ENCODE peak calls at places on chromosomes 7 and 10, in five cellular contexts. L is sigmoid colon, U is HCT116, M is tibial nerve, E is vagina. D is an unnamed sample.
A peak's percentile ranks its signal among the peaks of the same experiment; 100 is the strongest.

GRCh38 chr10:24727811-24728210 is 4.1 kb upstream of the ARHGAP21 start:
- DNase-seq in U (no peak), L (no peak), E (no peak), M (no peak), D (no peak)

GRCh38 chr7:20200361-20200760 is 16.8 kb downstream of the MACC1 start:
- DNase-seq in M (no peak), E (no peak), U (no peak), L (no peak), D (no peak)

GRCh38 chr10:74585231-74586087 is 240.9 kb upstream of the KAT6B start:
- DNase-seq in U (no peak), E (no peak), L (no peak), M (no peak), D (no peak)

GRCh38 chr10:44974628-44975431 is 3.8 kb downstream of the DEPP1 start:
- DNase-seq in U (peak; percentile 13), E (no peak), L (peak; percentile 89), M (peak; percentile 74), D (peak; percentile 83)

GRCh38 chr10:103265712-103266329 is 11.1 kb upstream of the INA start:
- DNase-seq in M (peak; percentile 65), U (peak; percentile 42), E (no peak), L (no peak), D (no peak)

GRCh38 chr10:130250127-130250526 is 113.9 kb downstream of the GLRX3 start:
- DNase-seq in L (no peak), M (no peak), E (no peak), U (no peak), D (no peak)

GRCh38 chr10:46223064-46223480 is 63.7 kb upstream of the ANTXRL start:
- DNase-seq in M (peak; percentile 2), U (no peak), L (no peak), E (peak; percentile 55), D (no peak)

GRCh38 chr7:6624246-6624611 is 8.8 kb downstream of the ZNF853 start:
- DNase-seq in U (no peak), E (no peak), M (no peak), L (no peak), D (no peak)

GRCh38 chr10:107163904-107164861 is at the start of gene SORCS1:
- DNase-seq in E (no peak), L (peak; percentile 78), U (no peak), M (no peak), D (peak; percentile 58)

GRCh38 chr10:56370217-56371113 is 9.4 kb upstream of the ZWINT start:
- DNase-seq in M (no peak), E (no peak), L (no peak), U (peak; percentile 21), D (no peak)

GRCh38 chr10:114603943-114604342 is 54.1 kb downstream of the ABLIM1 start:
- DNase-seq in E (no peak), M (no peak), L (no peak), U (no peak), D (no peak)

GRCh38 chr10:44198780-44199097 is 186.2 kb downstream of the CXCL12 start:
- DNase-seq in E (no peak), L (peak; percentile 71), M (peak; percentile 37), U (no peak), D (no peak)

GRCh38 chr10:43140414-43140813 is 2.2 kb downstream of the CSGALNACT2 start:
- DNase-seq in L (no peak), E (no peak), M (no peak), U (no peak), D (no peak)

GRCh38 chr7:112987171-112987570 is 99.5 kb downstream of the GPR85 start:
- DNase-seq in M (no peak), E (no peak), L (no peak), U (no peak), D (no peak)

GRCh38 chr7:112982441-112983063 is 104.1 kb downstream of the GPR85 start:
- DNase-seq in M (no peak), U (no peak), L (no peak), E (no peak), D (no peak)

GRCh38 chr7:112986256-112987031 is 100.2 kb downstream of the GPR85 start:
- DNase-seq in U (no peak), E (no peak), M (no peak), L (no peak), D (no peak)

GRCh38 chr7:112981966-112982365 is 104.7 kb downstream of the GPR85 start:
- DNase-seq in L (no peak), U (no peak), E (no peak), M (no peak), D (no peak)

GRCh38 chr7:112985377-112985987 is 101.1 kb downstream of the GPR85 start:
- DNase-seq in M (no peak), U (no peak), E (no peak), L (peak; percentile 69), D (no peak)
- TF ChIP-seq POLR2A in M (no peak), U (no peak), E (no peak), L (no peak), D (no peak)

GRCh38 chr7:26332698-26333097 is 41.0 kb downstream of the SNX10 start:
- DNase-seq in M (no peak), U (no peak), L (no peak), E (no peak), D (no peak)

GRCh38 chr7:26331789-26332188 is 40.1 kb downstream of the SNX10 start:
- DNase-seq in U (no peak), E (no peak), L (no peak), M (no peak), D (no peak)

GRCh38 chr7:26337232-26337865 is 45.7 kb downstream of the SNX10 start:
- DNase-seq in E (no peak), L (no peak), U (no peak), M (no peak), D (no peak)

GRCh38 chr7:26329520-26330269 is 38.0 kb downstream of the SNX10 start:
- DNase-seq in U (no peak), L (peak; percentile 70), M (peak; percentile 13), E (no peak), D (no peak)

DNA sequence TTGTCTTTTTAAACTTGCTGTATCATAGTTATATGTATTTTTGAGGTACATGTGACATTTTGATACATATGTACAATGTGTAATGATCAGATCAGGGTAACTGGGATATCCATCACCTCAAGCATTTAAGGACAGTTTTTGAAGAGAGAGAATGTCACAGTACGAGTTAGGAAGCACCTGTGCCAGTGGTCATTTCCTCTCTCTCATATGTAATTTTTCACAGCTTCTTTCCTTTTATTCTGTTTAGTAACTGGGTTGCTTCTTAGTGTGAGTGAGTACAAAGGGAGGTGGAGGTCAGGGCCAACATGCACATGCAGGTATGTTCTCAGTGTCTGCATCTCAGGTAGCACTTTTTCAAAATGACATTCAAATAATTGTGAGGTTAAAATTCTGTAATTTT is 42.5 kb downstream of the SNX10 start:
- DNase-seq in L (no peak), U (no peak), E (no peak), M (no peak), D (no peak)
- H3K4me1 ChIP-seq in L (no peaks in the 10 kb centered on the region), U (no peaks in the 10 kb centered on the region), E (no peaks in the 10 kb centered on the region), M (no peaks in the 10 kb centered on the region), D (no peaks in the 10 kb centered on the region)

GRCh38 chr7:2296830-2297229 is 17.4 kb downstream of the SNX8 start:
- DNase-seq in U (no peak), L (no peak), M (no peak), E (no peak), D (no peak)

GRCh38 chr7:2295936-2296620 is 18.2 kb downstream of the SNX8 start:
- DNase-seq in U (no peak), M (no peak), L (no peak), E (no peak), D (no peak)

GRCh38 chr7:2301510-2301860 is 12.8 kb downstream of the SNX8 start:
- DNase-seq in U (no peak), M (no peak), E (no peak), L (no peak), D (no peak)

GRCh38 chr7:2299853-2300512 is 14.3 kb downstream of the SNX8 start:
- DNase-seq in M (no peak), U (no peak), L (no peak), E (no peak), D (no peak)

DNA sequence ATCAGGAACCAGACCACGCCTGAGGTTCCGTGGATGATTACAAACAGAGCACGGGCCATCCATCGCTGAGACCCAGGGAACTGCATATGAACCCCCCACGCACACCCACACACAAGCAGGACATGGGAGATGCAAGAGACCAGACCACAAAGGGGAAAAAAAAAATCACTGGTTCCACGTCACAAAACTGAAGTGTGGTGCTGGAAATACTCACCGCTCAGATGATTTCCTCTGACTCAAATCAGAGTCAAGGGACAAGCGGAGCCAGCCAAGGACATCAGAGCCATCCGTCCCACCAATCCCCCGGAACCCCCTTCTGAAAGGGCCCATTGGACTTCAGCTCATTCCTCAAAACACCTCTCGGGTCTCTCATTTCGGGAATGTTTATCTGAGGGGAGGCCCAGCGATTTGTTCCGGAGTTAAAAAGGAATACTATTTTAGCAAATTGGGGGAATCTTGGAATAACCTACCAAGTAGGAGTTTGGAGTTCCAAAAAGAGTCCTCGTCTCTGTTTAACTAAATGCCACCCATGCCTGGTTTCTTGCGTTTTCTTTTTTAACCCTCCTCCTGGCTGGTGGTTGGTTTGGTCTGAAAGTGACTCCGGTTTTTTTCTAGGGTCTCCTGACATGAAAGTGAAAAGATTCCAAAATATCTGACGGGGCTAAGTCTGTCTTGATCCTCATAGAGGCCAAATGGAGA is 15.0 kb downstream of the SNX8 start:
- DNase-seq in U (no peak), L (no peak), M (peak; percentile 40), E (no peak), D (peak; percentile 37)
- TF ChIP-seq POLR2A in U (no peak), L (no peak), M (no peak), E (no peak), D (peak; percentile 15)

GRCh38 chr10:132516771-132517725 is 20.5 kb upstream of the INPP5A start:
- DNase-seq in L (peak; percentile 99), E (no peak), U (no peak), M (peak; percentile 84), D (peak; percentile 87)

GRCh38 chr10:132518572-132519381 is 18.8 kb upstream of the INPP5A start:
- DNase-seq in E (no peak), L (no peak), U (peak; percentile 51), M (no peak), D (peak; percentile 93)

GRCh38 chr10:132514841-132515521 is 22.6 kb upstream of the INPP5A start:
- DNase-seq in U (no peak), L (peak; percentile 70), E (no peak), M (no peak), D (no peak)

GRCh38 chr10:132517951-132518521 is 19.6 kb upstream of the INPP5A start:
- DNase-seq in U (no peak), E (no peak), L (peak; percentile 73), M (no peak), D (no peak)

DNA sequence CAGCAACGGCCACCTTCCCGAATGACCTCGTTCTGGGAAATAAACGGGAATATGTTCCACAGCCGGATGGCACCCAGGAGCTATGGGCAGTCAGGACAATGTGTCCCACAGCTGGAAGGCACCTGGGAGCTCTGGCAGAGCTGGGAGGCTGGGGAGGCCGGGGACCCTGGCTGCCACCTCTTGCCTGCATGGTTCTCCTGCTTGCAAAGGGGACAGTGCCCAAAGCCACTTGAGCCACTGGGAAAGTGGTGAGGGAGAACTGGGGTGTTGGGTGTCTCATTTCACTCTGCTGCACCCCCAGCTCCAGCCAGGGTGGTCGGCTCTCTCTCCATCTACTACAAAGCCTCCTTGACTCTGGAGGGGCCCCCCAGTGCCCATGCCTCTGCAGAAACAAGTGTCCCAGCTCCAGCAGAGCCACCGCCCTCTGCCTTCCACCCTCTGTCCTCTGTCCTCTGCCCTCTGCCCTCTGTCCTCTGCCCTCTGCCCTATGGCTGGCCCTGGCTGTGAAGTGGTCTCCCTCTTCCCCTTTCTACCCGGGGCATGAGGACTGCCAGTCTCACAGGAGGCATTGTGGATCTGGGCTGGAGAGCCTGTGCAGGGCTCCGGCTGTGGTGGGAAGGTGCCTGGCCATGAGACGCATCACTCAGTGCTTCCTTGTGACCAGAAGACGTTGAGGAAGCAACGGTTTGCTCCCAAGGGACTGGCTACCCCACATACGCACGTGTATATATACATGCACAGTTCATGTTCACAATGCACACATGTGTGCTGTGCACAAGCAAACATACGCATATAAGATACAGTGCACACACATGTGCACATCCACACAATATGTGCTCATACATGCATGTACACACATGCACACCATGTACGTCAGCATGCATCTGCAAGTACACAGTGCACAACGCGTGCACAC is 21.5 kb upstream of the INPP5A start:
- DNase-seq in E (no peak), M (no peak), U (no peak), L (peak; percentile 67), D (peak; percentile 43)
- H3K4me1 ChIP-seq in E (peaks cover 56% of the 10 kb centered on the region), M (peaks cover 54% of the 10 kb centered on the region), U (peaks cover 41% of the 10 kb centered on the region), L (peaks cover 65% of the 10 kb centered on the region), D (peaks cover 23% of the 10 kb centered on the region)